ENCODE peak calls at places on chromosome 2, in seven cellular contexts. J, S, Q, R, O, H and C are unnamed samples.

GRCh38 chr2:72940786-72941185 is 23.5 kb downstream of the EMX1 start:
- DNase-seq in O (no peak), J (no peak), R (no peak), H (peak), Q (no peak), S (no peak), C (no peak)

GRCh38 chr2:8086796-8087479 is 594.9 kb upstream of the ID2 start:
- DNase-seq in R (no peak), Q (no peak), J (no peak), S (no peak), H (no peak), O (no peak), C (no peak)

GRCh38 chr2:239109041-239109915 is 261.4 kb downstream of the TWIST2 start:
- DNase-seq in H (no peak), S (no peak), Q (no peak), J (no peak), O (no peak), R (no peak), C (no peak)

GRCh38 chr2:151243468-151243867 is 18.2 kb downstream of the RBM43 start:
- DNase-seq in S (no peak), H (no peak), Q (no peak), J (no peak), O (no peak), R (no peak), C (no peak)

GRCh38 chr2:155841442-155841841 is 491.1 kb downstream of the NR4A2 start:
- DNase-seq in S (no peak), J (no peak), O (no peak), R (no peak), H (no peak), Q (no peak), C (no peak)

GRCh38 chr2:219293736-219294201 is 14.6 kb downstream of the DNAJB2 start:
- DNase-seq in O (no peak), R (no peak), H (no peak), S (no peak), Q (no peak), J (no peak), C (no peak)

GRCh38 chr2:169734172-169734847 is 678 bp downstream of the KLHL23 start:
- DNase-seq in S (peak), Q (no peak), H (peak), O (no peak), J (peak), R (no peak), C (peak)

GRCh38 chr2:30500699-30501098 is 53.7 kb downstream of the LCLAT1 start:
- DNase-seq in H (no peak), Q (no peak), O (no peak), J (no peak), S (no peak), R (no peak), C (no peak)

GRCh38 chr2:207227062-207227748 is 61.5 kb upstream of the KLF7 start:
- DNase-seq in R (no peak), Q (no peak), S (no peak), O (no peak), H (peak), J (peak), C (no peak)

GRCh38 chr2:13581471-13581870 is 864.7 kb downstream of the TRIB2 start:
- DNase-seq in S (no peak), Q (no peak), J (peak), R (no peak), H (peak), O (no peak), C (no peak)

GRCh38 chr2:229629039-229629438 is 85.3 kb downstream of the DNER start:
- DNase-seq in O (no peak), Q (no peak), R (no peak), S (no peak), J (no peak), H (no peak), C (no peak)

GRCh38 chr2:8535821-8536685 is 145.8 kb upstream of the ID2 start:
- DNase-seq in S (no peak), Q (no peak), J (no peak), R (no peak), H (no peak), O (no peak), C (no peak)

GRCh38 chr2:86062043-86062442 is 43.6 kb downstream of the POLR1A start:
- DNase-seq in S (no peak), J (no peak), R (peak), Q (no peak), O (no peak), H (no peak), C (no peak)

GRCh38 chr2:69514836-69515235 is 77.6 kb upstream of the NFU1 start:
- DNase-seq in O (no peak), H (no peak), J (no peak), R (no peak), S (no peak), Q (no peak), C (no peak)

GRCh38 chr2:56757884-56758545 is 574.2 kb downstream of the CCDC85A start:
- DNase-seq in S (no peak), Q (no peak), H (no peak), J (no peak), R (no peak), O (no peak), C (no peak)

GRCh38 chr2:233832869-233833812 is 21.2 kb downstream of the HJURP start:
- DNase-seq in H (peak), O (no peak), Q (peak), J (peak), S (peak), R (peak), C (peak)

GRCh38 chr2:46001741-46002506 is 295.3 kb upstream of the EPAS1 start:
- DNase-seq in O (no peak), R (peak), H (no peak), J (no peak), Q (no peak), S (no peak), C (no peak)

GRCh38 chr2:85433511-85434089 is 15.1 kb downstream of the SH2D6 start:
- DNase-seq in O (no peak), Q (no peak), S (no peak), R (no peak), H (no peak), J (no peak), C (no peak)

GRCh38 chr2:113277474-113278072 is 1.1 kb downstream of the PAX8 start:
- DNase-seq in S (no peak), H (peak), O (no peak), Q (no peak), R (no peak), J (no peak), C (no peak)

GRCh38 chr2:116819355-116819754 is 995.1 kb upstream of the DDX18 start:
- DNase-seq in O (no peak), R (no peak), S (no peak), Q (no peak), H (no peak), J (no peak), C (no peak)

GRCh38 chr2:152555048-152555447 is 162.2 kb downstream of the PRPF40A start:
- DNase-seq in Q (no peak), J (no peak), O (no peak), S (no peak), R (no peak), H (no peak), C (no peak)

GRCh38 chr2:69958480-69958879 is 3.0 kb downstream of the ASPRV1 start:
- DNase-seq in O (no peak), S (no peak), J (no peak), R (no peak), H (no peak), Q (no peak), C (no peak)

GRCh38 chr2:236507393-236508085 is 62.1 kb upstream of the ACKR3 start:
- DNase-seq in H (peak), R (no peak), S (no peak), Q (no peak), J (peak), O (no peak), C (no peak)

GRCh38 chr2:44902178-44902577 is 39.3 kb upstream of the SIX3 start:
- DNase-seq in S (no peak), Q (no peak), O (no peak), H (no peak), J (no peak), R (no peak), C (no peak)

GRCh38 chr2:45274190-45274926 is 265.1 kb upstream of the SIX2 start:
- DNase-seq in O (no peak), R (peak), J (no peak), S (no peak), H (no peak), Q (no peak), C (no peak)

GRCh38 chr2:35783723-35784122 is 571.9 kb upstream of the CRIM1 start:
- DNase-seq in Q (no peak), J (no peak), O (no peak), R (peak), H (peak), S (no peak), C (no peak)

GRCh38 chr2:159542101-159542500 is 74.2 kb downstream of the BAZ2B start:
- DNase-seq in O (no peak), Q (no peak), J (no peak), S (no peak), H (no peak), R (no peak), C (no peak)

GRCh38 chr2:46014911-46015654 is 282.1 kb upstream of the EPAS1 start:
- DNase-seq in J (peak), S (no peak), R (no peak), Q (no peak), H (peak), O (no peak), C (no peak)

GRCh38 chr2:237705225-237705524 is 77.8 kb downstream of the LRRFIP1 start:
- DNase-seq in H (no peak), O (no peak), J (no peak), S (no peak), Q (no peak), R (no peak), C (no peak)

GRCh38 chr2:9665903-9666302 is 35.1 kb upstream of the YWHAQ start:
- DNase-seq in S (no peak), J (no peak), H (no peak), O (no peak), R (no peak), Q (no peak), C (no peak)

GRCh38 chr2:44798139-44798659 is 143.3 kb upstream of the SIX3 start:
- DNase-seq in S (no peak), R (no peak), O (no peak), J (peak), Q (no peak), H (no peak), C (no peak)

GRCh38 chr2:157444643-157445040 is 753 bp upstream of the CYTIP start:
- DNase-seq in R (no peak), Q (no peak), J (no peak), H (no peak), O (no peak), S (no peak), C (no peak)

GRCh38 chr2:145987797-145988196 is 1467.9 kb upstream of the ZEB2 start:
- DNase-seq in O (no peak), H (no peak), S (no peak), J (no peak), Q (no peak), R (no peak), C (no peak)

GRCh38 chr2:68287580-68288441 is 31.9 kb downstream of the CNRIP1 start:
- DNase-seq in H (no peak), S (peak), R (no peak), Q (no peak), J (no peak), O (no peak), C (no peak)

GRCh38 chr2:158022888-158023287 is 78.8 kb upstream of the UPP2 start:
- DNase-seq in S (no peak), R (no peak), J (no peak), Q (no peak), H (no peak), O (no peak), C (no peak)

GRCh38 chr2:190023860-190024259 is 38.7 kb downstream of the MSTN start:
- DNase-seq in S (peak), O (no peak), H (no peak), J (no peak), R (peak), Q (peak), C (peak)

GRCh38 chr2:173523497-173523896 is 168.8 kb downstream of the CDCA7 start:
- DNase-seq in J (no peak), Q (no peak), H (no peak), S (no peak), O (no peak), R (no peak), C (no peak)

GRCh38 chr2:166127217-166128155 is at the start of gene SCN1A:
- DNase-seq in S (peak), R (peak), Q (peak), J (no peak), H (no peak), O (no peak), C (peak)

GRCh38 chr2:197349699-197350098 is 39.1 kb upstream of the ANKRD44 start:
- DNase-seq in S (no peak), J (no peak), Q (no peak), H (no peak), O (no peak), R (no peak), C (no peak)

DNA sequence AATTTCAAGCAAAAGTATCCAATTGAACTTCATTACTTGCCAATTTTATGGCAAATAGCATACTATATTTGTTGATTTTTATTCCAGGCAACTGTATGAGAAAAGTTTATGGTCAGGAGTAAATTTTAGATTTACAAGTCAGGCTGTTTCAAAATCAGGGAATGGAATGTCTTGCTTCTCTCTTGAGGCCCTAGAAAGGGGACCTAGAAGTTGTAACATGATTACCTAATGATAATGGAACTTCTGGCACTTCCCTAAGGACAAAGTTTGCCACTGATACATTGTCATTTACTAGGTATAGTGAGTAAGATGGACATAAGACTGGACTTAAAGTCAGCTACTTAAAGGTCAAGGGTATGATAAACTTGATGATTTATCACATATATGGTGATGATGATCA is 103.3 kb upstream of the VRK2 start:
- DNase-seq in O (no peak), S (no peak), J (no peak), R (no peak), Q (no peak), H (no peak), C (no peak)
- TF ChIP-seq SP1 in O (no peak), S (no peak), J (no peak), R (no peak), Q (no peak), H (no peak), C (no peak)

GRCh38 chr2:121089005-121089510 is 195.9 kb downstream of the TFCP2L1 start:
- DNase-seq in O (no peak), R (no peak), S (no peak), H (no peak), J (no peak), Q (no peak), C (no peak)
- TF ChIP-seq SP1 in O (no peak), R (no peak), S (no peak), H (no peak), J (no peak), Q (no peak), C (no peak)

GRCh38 chr2:208359632-208359986 is 47.0 kb upstream of the PTH2R start:
- DNase-seq in O (no peak), H (peak), R (no peak), S (peak), Q (no peak), J (peak), C (no peak)
- TF ChIP-seq SP1 in O (no peak), H (no peak), R (no peak), S (no peak), Q (no peak), J (no peak), C (no peak)

GRCh38 chr2:232781765-232782164 is 5.4 kb upstream of the KCNJ13 start:
- DNase-seq in J (no peak), H (no peak), R (peak), S (no peak), O (peak), Q (no peak), C (no peak)
- TF ChIP-seq SP1 in J (no peak), H (no peak), R (no peak), S (no peak), O (no peak), Q (no peak), C (no peak)

DNA sequence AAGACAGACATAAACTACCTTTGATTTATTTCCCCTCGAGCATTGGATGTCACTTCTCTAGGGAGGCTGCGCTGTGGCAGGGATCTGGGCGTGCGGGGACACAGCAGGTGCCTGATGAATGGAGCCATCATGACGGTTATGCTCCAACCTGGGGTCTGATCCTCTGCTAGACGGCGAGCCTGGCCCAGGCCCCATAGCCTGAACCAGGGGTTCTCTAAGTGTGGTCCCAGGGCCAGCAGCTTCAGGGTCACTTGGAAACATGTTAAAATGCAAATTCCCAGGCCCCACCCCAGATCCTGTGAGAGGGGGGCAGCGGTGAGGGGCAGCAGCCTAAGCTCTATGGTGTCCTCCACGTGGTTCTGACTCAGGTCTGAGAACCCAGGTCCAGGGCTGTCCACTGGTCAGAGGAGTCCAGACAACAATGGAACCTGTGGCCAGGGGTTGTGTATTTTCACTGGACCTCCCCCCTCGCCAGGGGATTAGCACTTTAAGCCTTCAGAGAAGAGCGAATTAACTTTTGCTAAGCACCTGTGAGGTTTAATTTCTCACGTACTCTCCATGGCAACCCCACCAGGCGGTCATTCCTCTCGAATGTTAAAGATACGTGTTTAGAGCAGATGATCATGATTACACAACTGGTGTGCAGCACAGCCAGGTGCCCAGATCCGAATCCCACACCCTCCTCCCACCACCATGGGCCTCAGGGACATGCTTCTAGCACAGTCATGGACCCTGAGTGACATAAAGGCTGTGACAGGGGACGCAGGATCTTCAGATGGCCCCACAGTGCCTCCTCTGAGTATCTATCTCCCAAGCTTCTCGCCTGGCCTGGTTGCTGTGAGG is 1.6 kb upstream of the ARHGEF4 start:
- DNase-seq in O (no peak), S (no peak), J (no peak), Q (no peak), H (no peak), R (no peak), C (no peak)
- TF ChIP-seq SP1 in O (no peak), S (no peak), J (no peak), Q (no peak), H (no peak), R (no peak), C (no peak)

GRCh38 chr2:99710720-99711612 is 221.1 kb upstream of the REV1 start:
- DNase-seq in H (no peak), Q (no peak), R (no peak), O (no peak), S (no peak), J (no peak), C (no peak)

GRCh38 chr2:99708231-99708630 is 218.4 kb upstream of the REV1 start:
- DNase-seq in J (peak), H (no peak), R (no peak), S (no peak), Q (no peak), O (no peak), C (peak)

GRCh38 chr2:99709229-99709628 is 219.4 kb upstream of the REV1 start:
- DNase-seq in R (no peak), O (no peak), S (no peak), Q (no peak), J (no peak), H (no peak), C (no peak)

GRCh38 chr2:99706734-99707133 is 216.9 kb upstream of the REV1 start:
- DNase-seq in S (no peak), H (no peak), R (no peak), Q (no peak), J (peak), O (no peak), C (no peak)

DNA sequence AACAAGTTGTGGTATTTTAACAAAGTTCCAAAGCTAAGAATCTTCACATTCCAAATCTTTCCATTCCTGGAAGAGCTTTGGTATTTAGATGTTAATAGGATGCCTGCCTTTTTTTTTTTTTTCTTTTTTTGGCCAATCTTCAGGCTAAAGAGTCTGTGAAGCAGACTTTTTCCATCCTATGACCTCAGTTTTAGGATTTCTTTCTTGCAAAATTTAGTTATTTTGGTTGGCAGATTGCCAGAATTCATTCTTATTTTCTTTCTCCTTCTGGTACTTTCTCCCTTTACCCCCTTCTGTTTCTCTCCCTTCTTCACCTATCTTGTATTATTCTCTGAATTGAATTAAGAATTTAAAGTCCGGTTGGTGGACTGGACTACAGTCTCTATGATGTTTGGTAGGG is 217.8 kb upstream of the REV1 start:
- DNase-seq in R (no peak), Q (no peak), H (no peak), S (no peak), J (no peak), O (no peak), C (no peak)
- TF ChIP-seq SP1 in R (no peak), Q (no peak), H (no peak), S (no peak), J (no peak), O (no peak), C (no peak)

GRCh38 chr2:24222946-24223345 is 48.1 kb downstream of the FAM228A start:
- DNase-seq in J (no peak), H (no peak), S (no peak), Q (no peak), R (no peak), O (no peak), C (no peak)
- TF ChIP-seq SP1 in J (no peak), H (no peak), S (no peak), Q (no peak), R (no peak), O (no peak), C (no peak)